ENCODE peak calls at places on chromosomes 2 and 18, in eight cellular contexts. R, I, F, E, Q, J, O and B are unnamed samples.

GRCh38 chr18:59148192-59148591 is 8.5 kb downstream of the SEC11C start:
- DNase-seq in R (peak; percentile 21), I (no peak), F (no peak), E (no peak), Q (no peak), J (no peak), O (no peak), B (no peak)

GRCh38 chr2:175626796-175627195 is 375.3 kb downstream of the LNPK start:
- DNase-seq in R (no peak), I (no peak), F (no peak), E (no peak), Q (no peak), J (no peak), O (no peak), B (no peak)

GRCh38 chr2:25977768-25978167 is 4.5 kb downstream of the KIF3C start:
- DNase-seq in R (no peak), I (no peak), F (no peak), E (no peak), Q (peak; percentile 74), J (no peak), O (no peak), B (no peak)

GRCh38 chr18:56532176-56532840 is 106.1 kb downstream of the TXNL1 start:
- DNase-seq in R (no peak), I (no peak), F (no peak), E (no peak), Q (no peak), J (no peak), O (no peak), B (no peak)

GRCh38 chr2:134774786-134775641 is 56.2 kb upstream of the TMEM163 start:
- DNase-seq in R (no peak), I (no peak), F (no peak), E (no peak), Q (no peak), J (no peak), O (peak; percentile 12), B (no peak)

GRCh38 chr18:2908946-2909335 is 62.1 kb downstream of the EMILIN2 start:
- DNase-seq in R (no peak), I (no peak), F (no peak), E (no peak), Q (no peak), J (no peak), O (no peak), B (no peak)

GRCh38 chr2:181054256-181054655 is 73.9 kb downstream of the UBE2E3 start:
- DNase-seq in R (no peak), I (no peak), F (no peak), E (no peak), Q (no peak), J (no peak), O (no peak), B (no peak)

GRCh38 chr2:240620859-240621258 is 4.4 kb upstream of the GPR35 start:
- DNase-seq in R (no peak), I (no peak), F (no peak), E (no peak), Q (no peak), J (no peak), O (no peak), B (no peak)

GRCh38 chr2:164474873-164475272 is 146.4 kb downstream of the GRB14 start:
- DNase-seq in R (no peak), I (no peak), F (no peak), E (no peak), Q (no peak), J (no peak), O (no peak), B (no peak)

GRCh38 chr18:499351-500229 is 911 bp downstream of the COLEC12 start:
- DNase-seq in R (no peak), I (peak; percentile 65), F (peak; percentile 21), E (peak; percentile 31), Q (no peak), J (peak; percentile 92), O (peak; percentile 71), B (no peak)

GRCh38 chr2:158997037-158997785 is 28.8 kb downstream of the TANC1 start:
- DNase-seq in R (no peak), I (no peak), F (no peak), E (no peak), Q (no peak), J (no peak), O (no peak), B (no peak)

GRCh38 chr2:96898636-96899035 is 28.8 kb upstream of the SEMA4C start:
- DNase-seq in R (no peak), I (no peak), F (no peak), E (no peak), Q (no peak), J (no peak), O (no peak), B (no peak)

GRCh38 chr2:237967463-237967871 is 653 bp downstream of the UBE2F start:
- DNase-seq in R (peak; percentile 19), I (peak; percentile 46), F (peak; percentile 44), E (no peak), Q (peak; percentile 25), J (peak; percentile 16), O (no peak), B (peak; percentile 30)

GRCh38 chr2:164456599-164456998 is 164.7 kb downstream of the GRB14 start:
- DNase-seq in R (no peak), I (no peak), F (no peak), E (no peak), Q (no peak), J (no peak), O (no peak), B (no peak)

GRCh38 chr18:49652841-49653240 is 91.0 kb downstream of the LIPG start:
- DNase-seq in R (no peak), I (no peak), F (no peak), E (no peak), Q (no peak), J (no peak), O (peak; percentile 36), B (no peak)

GRCh38 chr2:107428781-107429180 is 397.9 kb upstream of the RGPD4 start:
- DNase-seq in R (no peak), I (no peak), F (no peak), E (no peak), Q (no peak), J (no peak), O (no peak), B (no peak)

GRCh38 chr2:157692768-157693167 is 64.1 kb upstream of the ACVR1C start:
- DNase-seq in R (peak; percentile 23), I (no peak), F (peak; percentile 20), E (no peak), Q (no peak), J (peak; percentile 59), O (peak; percentile 24), B (no peak)

GRCh38 chr2:169891593-169892298 is 64.5 kb downstream of the UBR3 start:
- DNase-seq in R (no peak), I (no peak), F (no peak), E (no peak), Q (peak; percentile 12), J (peak; percentile 82), O (peak; percentile 65), B (no peak)

GRCh38 chr18:69897397-69898108 is 50.1 kb downstream of the CD226 start:
- DNase-seq in R (no peak), I (no peak), F (no peak), E (no peak), Q (no peak), J (no peak), O (no peak), B (no peak)

GRCh38 chr2:144629937-144630336 is 110.0 kb upstream of the ZEB2 start:
- DNase-seq in R (no peak), I (no peak), F (no peak), E (no peak), Q (no peak), J (peak; percentile 39), O (no peak), B (no peak)

GRCh38 chr2:172440795-172441194 is 13.4 kb downstream of the ITGA6 start:
- DNase-seq in R (no peak), I (no peak), F (no peak), E (no peak), Q (no peak), J (no peak), O (no peak), B (no peak)

GRCh38 chr2:113050921-113051895 is 1.5 kb downstream of the IL36B start:
- DNase-seq in R (no peak), I (no peak), F (no peak), E (peak; percentile 10), Q (no peak), J (no peak), O (no peak), B (no peak)

GRCh38 chr2:118049140-118050128 is 35.6 kb upstream of the CCDC93 start:
- DNase-seq in R (no peak), I (no peak), F (no peak), E (no peak), Q (no peak), J (no peak), O (no peak), B (no peak)

GRCh38 chr2:174610243-174610995 is 12.8 kb upstream of the WIPF1 start:
- DNase-seq in R (no peak), I (no peak), F (no peak), E (no peak), Q (no peak), J (no peak), O (no peak), B (no peak)

GRCh38 chr2:136935119-136935518 is 169.8 kb downstream of the THSD7B start:
- DNase-seq in R (no peak), I (no peak), F (no peak), E (no peak), Q (no peak), J (no peak), O (no peak), B (no peak)

GRCh38 chr2:136927156-136927555 is 161.8 kb downstream of the THSD7B start:
- DNase-seq in R (no peak), I (no peak), F (no peak), E (no peak), Q (no peak), J (no peak), O (no peak), B (no peak)

GRCh38 chr2:136929531-136929930 is 164.2 kb downstream of the THSD7B start:
- DNase-seq in R (no peak), I (no peak), F (no peak), E (no peak), Q (no peak), J (no peak), O (no peak), B (no peak)

GRCh38 chr2:136932700-136933099 is 167.4 kb downstream of the THSD7B start:
- DNase-seq in R (no peak), I (peak; percentile 33), F (no peak), E (no peak), Q (no peak), J (peak; percentile 0), O (peak; percentile 0), B (peak; percentile 17)
- TF ChIP-seq CTCF in R (no peak), I (peak; percentile 63), F (no peak), E (no peak), Q (no peak), J (no peak), O (peak; percentile 68), B (peak; percentile 73)

GRCh38 chr18:1585881-1586488 is 681.3 kb downstream of the ADCYAP1 start:
- DNase-seq in R (no peak), I (peak; percentile 10), F (no peak), E (no peak), Q (peak; percentile 0), J (peak; percentile 23), O (peak; percentile 51), B (no peak)
- TF ChIP-seq CTCF in R (peak; percentile 36), I (peak; percentile 51), F (peak; percentile 33), E (peak; percentile 4), Q (peak; percentile 50), J (peak; percentile 41), O (peak; percentile 40), B (peak; percentile 68)

GRCh38 chr2:219475697-219476604 is 22.7 kb upstream of the GMPPA start:
- DNase-seq in R (no peak), I (peak; percentile 88), F (peak; percentile 66), E (peak; percentile 70), Q (peak; percentile 74), J (peak; percentile 56), O (peak; percentile 68), B (peak; percentile 77)
- TF ChIP-seq CTCF in R (peak; percentile 71), I (peak; percentile 92), F (peak; percentile 82), E (peak; percentile 51), Q (peak; percentile 84), J (peak; percentile 88), O (peak; percentile 97), B (peak; percentile 89)

GRCh38 chr2:206431439-206431838 is 11.9 kb upstream of the ADAM23 start:
- DNase-seq in R (no peak), I (no peak), F (no peak), E (no peak), Q (no peak), J (no peak), O (no peak), B (no peak)
- TF ChIP-seq CTCF in R (no peak), I (no peak), F (no peak), E (no peak), Q (no peak), J (no peak), O (no peak), B (no peak)